ENCODE peak calls at places on chromosomes 4 and X, in eight cellular contexts. R is fibroblast of lung, V is suprapubic skin, T is heart left ventricle, A is GM12878, B is endothelial cell of umbilical vein, C is ovary, J is left lung. E is an unnamed sample.
A peak's percentile ranks its signal among the peaks of the same experiment; 100 is the strongest.

GRCh38 chrX:124502599-124502998 is 156.2 kb downstream of the SH2D1A start:
- DNase-seq in B (no peak), J (no peak), C (no peak), T (no peak), A (no peak), R (no peak), V (no peak), E (no peak)

GRCh38 chr4:57065730-57066482 is 44.3 kb downstream of the IGFBP7 start:
- DNase-seq in R (no peak), T (no peak), B (no peak), A (no peak), C (no peak), V (no peak), J (no peak), E (no peak)

GRCh38 chr4:174648859-174649258 is 126.6 kb upstream of the HPGD start:
- DNase-seq in C (no peak), A (no peak), R (no peak), B (no peak), J (no peak), T (no peak), V (no peak), E (no peak)

GRCh38 chr4:147408189-147408588 is 72.7 kb upstream of the EDNRA start:
- DNase-seq in J (no peak), C (peak; percentile 18), T (peak; percentile 18), R (no peak), V (no peak), B (no peak), A (no peak), E (no peak)

GRCh38 chr4:42454755-42455154 is 57.5 kb downstream of the SHISA3 start:
- DNase-seq in A (no peak), C (no peak), T (no peak), V (no peak), J (no peak), B (no peak), R (no peak), E (no peak)

GRCh38 chrX:31366076-31366475 is 294.2 kb upstream of the FTHL17 start:
- DNase-seq in T (no peak), R (no peak), A (no peak), C (no peak), B (no peak), J (no peak), V (no peak), E (no peak)

GRCh38 chrX:40054793-40055192 is 43.0 kb downstream of the BCOR start:
- DNase-seq in R (no peak), B (peak; percentile 6), A (no peak), J (no peak), T (no peak), C (no peak), V (no peak), E (no peak)

GRCh38 chrX:23919706-23920320 is 12.0 kb downstream of the CXorf58 start:
- DNase-seq in C (no peak), B (peak; percentile 36), A (no peak), R (no peak), T (no peak), J (no peak), V (no peak), E (peak; percentile 26)

GRCh38 chr4:154779362-154779947 is 1.6 kb upstream of the RBM46 start:
- DNase-seq in T (no peak), B (peak; percentile 18), A (no peak), V (no peak), C (no peak), R (peak; percentile 65), J (no peak), E (no peak)

GRCh38 chrX:46180258-46180687 is 364.9 kb downstream of the ZNF674 start:
- DNase-seq in V (no peak), R (peak; percentile 56), A (peak; percentile 49), T (no peak), C (no peak), J (no peak), B (no peak), E (no peak)

GRCh38 chr4:101981756-101982155 is 191.2 kb downstream of the BANK1 start:
- DNase-seq in T (no peak), A (no peak), B (no peak), J (no peak), C (no peak), V (no peak), R (no peak), E (no peak)

GRCh38 chr4:57078685-57079521 is 31.3 kb downstream of the IGFBP7 start:
- DNase-seq in B (peak; percentile 85), J (no peak), T (no peak), A (no peak), C (no peak), R (no peak), V (no peak), E (no peak)

GRCh38 chrX:47499291-47499690 is 16.3 kb upstream of the ZNF41 start:
- DNase-seq in B (no peak), J (no peak), R (no peak), C (no peak), A (no peak), T (no peak), V (no peak), E (no peak)

GRCh38 chr4:101885574-101885973 is 95.0 kb downstream of the BANK1 start:
- DNase-seq in A (no peak), J (no peak), V (no peak), B (no peak), C (no peak), R (no peak), T (no peak), E (no peak)

GRCh38 chr4:5050520-5050955 is 742 bp upstream of the STK32B start:
- DNase-seq in A (no peak), B (peak; percentile 69), V (peak; percentile 86), C (peak; percentile 60), R (peak; percentile 76), J (peak; percentile 85), T (peak; percentile 71), E (peak; percentile 86)

GRCh38 chr4:170089743-170090666 is at the start of gene AADAT:
- DNase-seq in C (peak; percentile 76), B (peak; percentile 44), R (peak; percentile 80), J (peak; percentile 89), V (peak; percentile 83), A (no peak), T (peak; percentile 75), E (peak; percentile 96)

GRCh38 chrX:69028006-69028760 is 137.1 kb downstream of the PJA1 start:
- DNase-seq in C (no peak), J (no peak), B (no peak), V (no peak), R (no peak), A (peak; percentile 32), T (no peak), E (no peak)

GRCh38 chr4:141702472-141703182 is 66.2 kb downstream of the IL15 start:
- DNase-seq in C (no peak), R (peak; percentile 66), T (peak; percentile 28), B (peak; percentile 20), J (no peak), V (no peak), A (no peak), E (no peak)

GRCh38 chrX:54043084-54043483 is 1.2 kb downstream of the PHF8 start:
- DNase-seq in B (no peak), T (no peak), A (no peak), C (no peak), J (no peak), V (no peak), R (no peak), E (no peak)

GRCh38 chr4:129364747-129365452 is 268.9 kb downstream of the C4orf33 start:
- DNase-seq in V (no peak), J (peak; percentile 24), C (no peak), R (no peak), T (no peak), B (no peak), A (no peak), E (no peak)

GRCh38 chr4:102736636-102737549 is 23.9 kb downstream of the MANBA start:
- DNase-seq in T (no peak), C (no peak), B (no peak), A (no peak), R (no peak), V (no peak), J (no peak), E (no peak)

GRCh38 chrX:70432936-70433847 is 10.1 kb downstream of the GDPD2 start:
- DNase-seq in A (no peak), B (no peak), T (no peak), R (no peak), J (no peak), V (no peak), C (no peak), E (no peak)
- H3K27ac ChIP-seq in A (no peak overlapping the region), B (no peak overlapping the region), T (no peak overlapping the region), R (no peak overlapping the region), J (no peak overlapping the region), V (peak overlapping the region; percentile 69), C (peak overlapping the region; percentile 85), E (no peak overlapping the region)

GRCh38 chr4:52588097-52588496 is 71.0 kb downstream of the USP46 start:
- DNase-seq in T (peak; percentile 40), R (peak; percentile 17), A (no peak), J (no peak), V (no peak), B (peak; percentile 67), C (peak; percentile 31), E (peak; percentile 22)

GRCh38 chr4:52585379-52585778 is 73.7 kb downstream of the USP46 start:
- DNase-seq in V (no peak), B (no peak), R (no peak), T (no peak), J (no peak), C (no peak), A (no peak), E (no peak)

GRCh38 chr4:52588771-52589591 is 70.1 kb downstream of the USP46 start:
- DNase-seq in T (no peak), A (no peak), V (no peak), B (peak; percentile 97), R (peak; percentile 76), J (no peak), C (no peak), E (no peak)

GRCh38 chr4:52586069-52586468 is 73.0 kb downstream of the USP46 start:
- DNase-seq in T (no peak), B (no peak), A (no peak), C (no peak), J (no peak), V (no peak), R (no peak), E (no peak)
- H3K9me3 ChIP-seq in T (no peaks in the 10 kb centered on the region), B (no peaks in the 10 kb centered on the region), A (no peaks in the 10 kb centered on the region), C (no peaks in the 10 kb centered on the region), J (no peaks in the 10 kb centered on the region), V (no peaks in the 10 kb centered on the region), R (no peaks in the 10 kb centered on the region), E (no peaks in the 10 kb centered on the region)

GRCh38 chr4:15963001-15963451 is at the start of gene FGFBP2:
- DNase-seq in R (peak; percentile 26), A (no peak), C (no peak), V (no peak), B (peak; percentile 34), T (peak; percentile 37), J (no peak), E (peak; percentile 81)
- TF ChIP-seq CTCF in R (peak; percentile 26), A (peak; percentile 44), C (no peak), V (no peak), B (peak; percentile 67), T (peak; percentile 33), J (peak; percentile 18), E (peak; percentile 95)

DNA sequence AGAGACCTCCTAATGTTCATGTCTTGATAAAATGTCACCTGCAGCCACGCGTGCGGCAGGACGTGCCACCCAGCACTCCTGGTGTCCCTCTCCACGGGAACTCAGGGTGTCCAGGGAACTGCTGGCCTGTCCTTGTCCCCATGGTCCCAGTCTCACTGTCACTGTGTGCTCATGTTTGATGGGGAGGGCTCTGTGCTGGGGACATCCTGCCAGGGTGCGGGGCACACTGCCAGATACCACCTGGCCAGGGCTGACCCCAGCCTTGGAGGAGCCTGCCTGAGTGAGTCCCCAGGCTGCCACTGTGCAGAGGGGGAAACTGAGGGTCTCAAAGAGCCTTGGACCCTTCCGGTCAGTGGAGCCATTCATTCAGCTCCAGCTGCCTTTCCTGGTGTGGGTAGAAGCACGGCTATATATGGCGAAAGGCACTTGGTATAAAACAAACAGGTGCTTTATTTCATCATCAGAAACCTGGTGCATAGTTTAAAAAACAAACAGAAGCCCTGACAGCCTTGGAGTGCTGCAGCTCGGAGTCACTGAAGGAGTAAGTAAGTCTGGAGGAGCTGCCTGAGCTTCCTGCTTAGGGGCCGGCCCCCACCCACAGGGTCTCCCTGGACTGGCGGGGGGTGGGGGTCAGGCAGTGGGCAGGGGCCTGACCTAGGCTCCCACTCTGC is 32.9 kb downstream of the NOP14 start:
- DNase-seq in R (no peak), J (no peak), T (no peak), B (no peak), V (peak; percentile 76), C (no peak), A (no peak), E (no peak)
- H3K27ac ChIP-seq in R (no peak overlapping the region), J (peak overlapping the region; percentile 90), T (no peak overlapping the region), B (no peak overlapping the region), V (peak overlapping the region; percentile 35), C (no peak overlapping the region), A (no peak overlapping the region), E (no peak overlapping the region)

E was measured in WERI-Rb-1.